ENCODE peak calls at places on chromosome 11, in five cellular contexts. U is WERI-Rb-1; B is CD8-positive, alpha-beta T cell; N is upper lobe of left lung; F is tibial artery. T is an unnamed sample.
A peak's percentile ranks its signal among the peaks of the same experiment; 100 is the strongest.

GRCh38 chr11:17469998-17470397 is 6.6 kb downstream of the ABCC8 start:
- DNase-seq in U (no peak), F (no peak), N (no peak), B (no peak), T (no peak)

GRCh38 chr11:67272327-67273259 is 6.3 kb downstream of the GRK2 start:
- DNase-seq in U (no peak), B (no peak), F (peak; percentile 67), N (peak; percentile 75), T (no peak)

GRCh38 chr11:106422585-106422984 is 345.1 kb downstream of the AASDHPPT start:
- DNase-seq in B (no peak), N (no peak), F (no peak), U (no peak), T (no peak)

GRCh38 chr11:101738494-101738893 is 154.7 kb upstream of the TRPC6 start:
- DNase-seq in F (no peak), B (no peak), N (no peak), U (no peak), T (no peak)

GRCh38 chr11:75508051-75508561 is 17.6 kb downstream of the GDPD5 start:
- DNase-seq in B (peak; percentile 71), U (no peak), F (no peak), N (no peak), T (no peak)

GRCh38 chr11:118939948-118940598 is 14.3 kb upstream of the BCL9L start:
- DNase-seq in U (no peak), F (no peak), N (peak; percentile 32), B (peak; percentile 69), T (no peak)

GRCh38 chr11:119416606-119417580 is 6.1 kb downstream of the THY1 start:
- DNase-seq in B (peak; percentile 29), F (no peak), U (no peak), N (no peak), T (no peak)

GRCh38 chr11:117934526-117935307 is 5.5 kb upstream of the TMPRSS13 start:
- DNase-seq in B (peak; percentile 29), U (no peak), F (peak; percentile 51), N (peak; percentile 55), T (no peak)

GRCh38 chr11:44421090-44421675 is 111.2 kb upstream of the ALX4 start:
- DNase-seq in U (no peak), B (no peak), N (no peak), F (no peak), T (no peak)

GRCh38 chr11:119093951-119094815 is 7.5 kb downstream of the DPAGT1 start:
- DNase-seq in N (no peak), B (peak; percentile 64), U (no peak), F (peak; percentile 72), T (no peak)

GRCh38 chr11:6127881-6128280 is 20.4 kb downstream of the OR56B4 start:
- DNase-seq in N (no peak), U (no peak), B (no peak), F (no peak), T (no peak)

GRCh38 chr11:102950622-102951081 is 4.9 kb downstream of the MMP13 start:
- DNase-seq in F (no peak), N (no peak), B (no peak), U (no peak), T (no peak)

GRCh38 chr11:83666149-83666548 is 380.0 kb upstream of the CCDC90B start:
- DNase-seq in F (no peak), U (peak; percentile 16), B (no peak), N (no peak), T (no peak)

GRCh38 chr11:27904358-27905055 is 203.4 kb downstream of the KIF18A start:
- DNase-seq in N (no peak), U (no peak), B (no peak), F (no peak), T (no peak)

GRCh38 chr11:102495161-102496042 is 35.1 kb downstream of the MMP7 start:
- DNase-seq in N (no peak), U (peak; percentile 27), B (no peak), F (no peak), T (no peak)

GRCh38 chr11:72736452-72737069 is 15.6 kb downstream of the ARAP1 start:
- DNase-seq in B (peak; percentile 75), F (no peak), U (no peak), N (no peak), T (peak; percentile 52)

GRCh38 chr11:2518112-2518982 is 73.5 kb downstream of the KCNQ1 start:
- DNase-seq in F (peak; percentile 60), N (peak; percentile 60), U (peak; percentile 28), B (peak; percentile 45), T (no peak)

GRCh38 chr11:61124574-61125309 is 22.5 kb downstream of the CD5 start:
- DNase-seq in F (no peak), U (peak; percentile 87), N (no peak), B (no peak), T (no peak)

GRCh38 chr11:109085708-109086373 is 336.1 kb upstream of the C11orf87 start:
- DNase-seq in B (no peak), F (no peak), U (no peak), N (no peak), T (no peak)

GRCh38 chr11:68840661-68841653 is 759 bp downstream of the CPT1A start:
- DNase-seq in B (no peak), U (no peak), N (peak; percentile 93), F (peak; percentile 77), T (peak; percentile 29)

GRCh38 chr11:122692444-122692843 is 36.9 kb downstream of the UBASH3B start:
- DNase-seq in N (no peak), B (no peak), U (no peak), F (no peak), T (no peak)

GRCh38 chr11:131696584-131697120 is 326.2 kb downstream of the NTM start:
- DNase-seq in U (no peak), N (no peak), F (no peak), B (no peak), T (no peak)

GRCh38 chr11:36426226-36426848 is 83.7 kb downstream of the TRAF6 start:
- DNase-seq in U (no peak), N (no peak), F (no peak), B (no peak), T (no peak)

GRCh38 chr11:128595221-128595620 is 7.9 kb upstream of the ETS1 start:
- DNase-seq in U (no peak), N (no peak), B (no peak), F (no peak), T (no peak)

GRCh38 chr11:68282141-68282860 is 10.5 kb upstream of the C11orf24 start:
- DNase-seq in B (no peak), N (no peak), U (no peak), F (no peak), T (no peak)

GRCh38 chr11:5929984-5930383 is 12.1 kb upstream of the OR56A3 start:
- DNase-seq in N (peak; percentile 38), F (no peak), B (no peak), U (no peak), T (no peak)

GRCh38 chr11:107999759-108000455 is 8.8 kb upstream of the CUL5 start:
- DNase-seq in B (no peak), U (peak; percentile 58), F (no peak), N (no peak), T (no peak)

GRCh38 chr11:116733386-116733755 is 39.4 kb downstream of the BUD13 start:
- DNase-seq in N (no peak), F (peak; percentile 12), U (no peak), B (no peak), T (no peak)

GRCh38 chr11:116733959-116734517 is 38.7 kb downstream of the BUD13 start:
- DNase-seq in U (no peak), N (no peak), F (peak; percentile 10), B (no peak), T (no peak)

GRCh38 chr11:116732740-116733385 is 39.9 kb downstream of the BUD13 start:
- DNase-seq in F (peak; percentile 68), N (no peak), U (peak; percentile 73), B (peak; percentile 65), T (peak; percentile 36)

GRCh38 chr11:116738975-116739374 is 33.8 kb downstream of the BUD13 start:
- DNase-seq in F (no peak), U (no peak), N (no peak), B (no peak), T (no peak)

DNA sequence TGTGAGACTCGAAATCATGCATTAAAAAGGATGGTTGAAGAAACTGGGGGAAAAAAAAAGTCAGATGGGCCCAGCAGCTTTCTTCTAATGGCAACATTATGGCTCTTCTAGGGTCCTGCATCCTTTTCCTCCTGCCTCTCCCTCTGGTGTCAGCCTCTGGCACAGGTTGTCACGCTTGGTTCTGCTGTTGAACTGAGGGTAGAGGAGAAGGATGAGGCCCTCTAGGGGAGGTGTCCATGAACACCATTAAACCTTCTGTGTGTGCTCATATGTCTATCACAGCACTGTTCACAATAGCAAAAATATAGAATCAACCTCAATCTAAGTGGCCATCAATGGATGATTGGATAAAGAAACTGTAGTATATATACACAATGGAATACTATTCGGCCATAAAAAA is 36.0 kb downstream of the BUD13 start:
- DNase-seq in B (no peak), N (no peak), F (no peak), U (no peak), T (no peak)
- TF ChIP-seq CTCF in B (no peak), N (no peak), F (no peak), U (peak; percentile 8), T (no peak)

DNA sequence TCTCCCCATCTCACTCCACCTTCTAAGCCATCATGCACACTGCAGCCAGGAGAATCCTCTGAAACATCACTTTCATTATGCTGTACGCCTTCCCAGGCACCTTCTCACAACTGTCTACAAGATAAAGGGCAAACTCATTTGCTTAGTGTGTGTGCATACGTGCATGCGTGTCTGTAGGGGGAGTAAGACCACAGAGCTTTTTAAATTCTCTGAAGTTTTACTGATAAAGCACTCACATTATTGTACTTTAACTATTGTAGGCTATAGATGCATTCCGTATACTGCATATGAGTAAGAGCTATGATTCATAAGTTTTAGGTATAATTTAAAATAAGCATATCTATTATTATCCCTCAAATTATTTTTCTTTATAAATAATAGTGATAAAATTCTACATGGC is 15.3 kb upstream of the ANKK1 start:
- DNase-seq in B (no peak), F (no peak), N (no peak), U (no peak), T (no peak)
- TF ChIP-seq CTCF in B (no peak), F (no peak), N (no peak), U (peak; percentile 31), T (no peak)

GRCh38 chr11:133809525-133810178 is 35.7 kb downstream of the SPATA19 start:
- DNase-seq in F (no peak), N (no peak), U (no peak), B (no peak), T (no peak)
- TF ChIP-seq CTCF in F (no peak), N (no peak), U (peak; percentile 21), B (no peak), T (no peak)

DNA sequence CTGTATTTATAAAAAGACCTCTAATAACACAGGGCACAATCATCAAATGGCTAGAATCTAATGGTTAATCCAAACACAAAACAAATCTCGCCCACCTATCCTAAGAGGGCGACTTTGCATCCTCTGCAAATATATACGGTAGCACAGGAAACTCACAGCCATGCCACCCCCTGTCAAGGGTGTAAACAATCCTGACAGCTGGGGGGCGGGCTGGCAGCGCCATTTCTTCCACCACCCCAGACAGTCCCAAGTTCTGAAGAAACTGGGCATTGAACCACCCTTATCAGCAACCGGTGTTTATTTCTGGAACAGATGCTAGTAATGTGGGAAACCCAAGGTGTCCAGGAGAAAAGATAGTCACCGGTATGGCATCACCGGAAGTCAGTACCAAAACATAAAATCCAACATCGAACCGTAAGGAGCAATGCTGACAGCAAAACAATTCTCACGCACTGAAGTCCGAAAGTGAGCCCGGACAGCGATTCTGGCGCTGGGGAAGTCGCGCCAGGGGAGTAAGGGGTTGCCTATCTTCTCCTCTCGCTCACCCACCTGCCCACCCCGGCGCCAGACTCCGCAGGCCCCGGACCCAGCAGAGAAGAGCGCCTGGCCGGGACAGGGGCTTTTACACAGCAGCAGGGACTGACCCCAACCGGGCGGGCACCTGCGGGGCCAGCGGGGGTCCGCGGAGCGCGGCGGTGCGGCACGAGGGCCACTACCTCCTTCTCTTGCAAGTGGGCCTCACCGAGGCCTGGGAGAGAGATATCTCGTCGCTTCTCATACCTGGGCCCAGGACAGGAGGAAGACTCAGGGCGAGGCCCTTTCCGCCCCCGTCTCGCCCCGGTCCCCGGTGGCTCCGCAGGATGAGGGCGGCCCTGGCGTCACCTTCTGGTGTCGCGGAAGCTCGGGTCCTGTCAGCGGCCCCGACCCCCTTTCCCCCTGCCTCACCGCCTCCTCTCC is 643 bp downstream of the FBXO3 start:
- DNase-seq in U (no peak), F (peak; percentile 68), N (peak; percentile 89), B (peak; percentile 65), T (no peak)
- TF ChIP-seq CTCF in U (no peak), F (no peak), N (no peak), B (no peak), T (no peak)